ENCODE peak calls at places on chromosomes 5 and 9, in eight cellular contexts. One of them, this sample, is unnamed. For H3K4me1 and H3K36me3, the result is how much of the 10 kb centered on the place peaks cover.

GRCh38 chr5:156913719-156914370 is 49.2 kb downstream of the TIMD4 start:
- DNase-seq in CD4-positive, CD25-positive, alpha-beta regulatory T cell: peak
- DNase-seq in transverse colon: peak
- DNase-seq in iPS DF 6.9: peak
- DNase-seq in mesenchymal stem cell: no peak
- DNase-seq in tibial artery: no peak
- DNase-seq in uterus: no peak
- DNase-seq in K562: no peak
- DNase-seq in this sample: no peak

GRCh38 chr9:69421908-69422801 is 97.1 kb downstream of the ENTREP1 start:
- DNase-seq in mesenchymal stem cell: peak
- DNase-seq in tibial artery: peak
- DNase-seq in CD4-positive, CD25-positive, alpha-beta regulatory T cell: peak
- DNase-seq in transverse colon: peak
- DNase-seq in uterus: peak
- DNase-seq in iPS DF 6.9: peak
- DNase-seq in K562: peak
- DNase-seq in this sample: peak

GRCh38 chr9:105712773-105713172 is 18.4 kb downstream of the TMEM38B start:
- DNase-seq in iPS DF 6.9: no peak
- DNase-seq in tibial artery: no peak
- DNase-seq in uterus: no peak
- DNase-seq in K562: no peak
- DNase-seq in transverse colon: no peak
- DNase-seq in mesenchymal stem cell: no peak
- DNase-seq in CD4-positive, CD25-positive, alpha-beta regulatory T cell: no peak
- DNase-seq in this sample: no peak

GRCh38 chr5:112848116-112848811 is 12.8 kb upstream of the SRP19 start:
- DNase-seq in CD4-positive, CD25-positive, alpha-beta regulatory T cell: peak
- DNase-seq in tibial artery: no peak
- DNase-seq in uterus: no peak
- DNase-seq in transverse colon: no peak
- DNase-seq in mesenchymal stem cell: peak
- DNase-seq in K562: peak
- DNase-seq in iPS DF 6.9: peak
- DNase-seq in this sample: no peak

GRCh38 chr9:35407846-35408245 is 82.1 kb upstream of the RUSC2 start:
- DNase-seq in K562: no peak
- DNase-seq in transverse colon: no peak
- DNase-seq in uterus: no peak
- DNase-seq in CD4-positive, CD25-positive, alpha-beta regulatory T cell: no peak
- DNase-seq in mesenchymal stem cell: no peak
- DNase-seq in iPS DF 6.9: no peak
- DNase-seq in tibial artery: no peak
- DNase-seq in this sample: no peak

GRCh38 chr5:52024363-52024762 is 641.1 kb downstream of the ISL1 start:
- DNase-seq in mesenchymal stem cell: peak
- DNase-seq in uterus: no peak
- DNase-seq in iPS DF 6.9: no peak
- DNase-seq in CD4-positive, CD25-positive, alpha-beta regulatory T cell: no peak
- DNase-seq in K562: no peak
- DNase-seq in transverse colon: no peak
- DNase-seq in tibial artery: no peak
- DNase-seq in this sample: no peak

GRCh38 chr9:132673355-132673754 is 3.1 kb downstream of the GTF3C4 start:
- DNase-seq in iPS DF 6.9: no peak
- DNase-seq in mesenchymal stem cell: peak
- DNase-seq in tibial artery: no peak
- DNase-seq in K562: peak
- DNase-seq in transverse colon: no peak
- DNase-seq in uterus: no peak
- DNase-seq in CD4-positive, CD25-positive, alpha-beta regulatory T cell: no peak
- DNase-seq in this sample: no peak

GRCh38 chr9:14704281-14704680 is 11.0 kb upstream of the ZDHHC21 start:
- DNase-seq in K562: no peak
- DNase-seq in iPS DF 6.9: no peak
- DNase-seq in uterus: no peak
- DNase-seq in CD4-positive, CD25-positive, alpha-beta regulatory T cell: no peak
- DNase-seq in mesenchymal stem cell: no peak
- DNase-seq in tibial artery: no peak
- DNase-seq in transverse colon: no peak
- DNase-seq in this sample: no peak

GRCh38 chr5:133962801-133963476 is 5.5 kb downstream of the C5orf15 start:
- DNase-seq in uterus: no peak
- DNase-seq in K562: peak
- DNase-seq in iPS DF 6.9: no peak
- DNase-seq in CD4-positive, CD25-positive, alpha-beta regulatory T cell: no peak
- DNase-seq in tibial artery: no peak
- DNase-seq in mesenchymal stem cell: peak
- DNase-seq in transverse colon: no peak
- DNase-seq in this sample: no peak

GRCh38 chr5:20514145-20514544 is 526.1 kb upstream of the CDH18 start:
- DNase-seq in K562: no peak
- DNase-seq in tibial artery: no peak
- DNase-seq in mesenchymal stem cell: no peak
- DNase-seq in CD4-positive, CD25-positive, alpha-beta regulatory T cell: no peak
- DNase-seq in uterus: no peak
- DNase-seq in iPS DF 6.9: no peak
- DNase-seq in transverse colon: no peak
- DNase-seq in this sample: no peak

GRCh38 chr5:134813407-134813806 is 32.4 kb upstream of the C5orf24 start:
- DNase-seq in transverse colon: no peak
- DNase-seq in CD4-positive, CD25-positive, alpha-beta regulatory T cell: no peak
- DNase-seq in tibial artery: no peak
- DNase-seq in iPS DF 6.9: no peak
- DNase-seq in K562: no peak
- DNase-seq in uterus: no peak
- DNase-seq in mesenchymal stem cell: no peak
- DNase-seq in this sample: no peak

DNA sequence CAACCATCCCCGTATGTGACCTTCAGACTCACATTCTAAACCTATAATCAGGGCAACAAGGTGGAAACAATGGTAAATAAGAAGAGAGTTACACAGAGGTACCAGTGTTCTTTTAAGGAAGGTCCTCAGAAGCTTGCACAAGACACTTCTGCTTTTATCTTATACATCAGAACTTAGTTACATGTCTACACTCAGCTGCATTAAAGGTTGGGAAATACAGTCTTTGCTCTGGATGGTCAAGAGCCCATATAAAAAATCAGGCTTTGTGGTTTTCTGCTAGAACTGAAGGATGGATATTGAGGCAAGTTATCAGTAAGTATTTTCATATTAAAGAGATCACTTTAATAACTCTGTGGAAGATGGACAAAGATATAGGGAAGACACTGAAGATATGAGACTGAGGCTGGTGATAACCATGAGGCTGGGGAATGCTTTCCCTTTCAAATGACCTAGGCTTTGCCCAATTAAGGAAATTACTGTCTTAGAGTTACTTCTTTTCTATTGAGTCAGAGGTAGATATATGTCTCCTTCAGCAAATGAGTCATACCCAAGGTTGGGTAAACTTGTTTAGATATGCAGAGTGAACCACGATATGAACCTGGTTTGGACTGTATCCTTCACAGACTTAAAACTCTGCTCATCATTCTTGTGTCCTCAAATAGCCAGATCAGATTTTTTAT is 87.0 kb upstream of the TNC start:
- DNase-seq in iPS DF 6.9: no peak
- DNase-seq in K562: no peak
- DNase-seq in CD4-positive, CD25-positive, alpha-beta regulatory T cell: no peak
- DNase-seq in transverse colon: no peak
- DNase-seq in tibial artery: no peak
- DNase-seq in mesenchymal stem cell: peak
- DNase-seq in uterus: no peak
- DNase-seq in this sample: no peak
- H3K4me3 ChIP-seq in iPS DF 6.9: no peak
- H3K4me3 ChIP-seq in K562: no peak
- H3K4me3 ChIP-seq in CD4-positive, CD25-positive, alpha-beta regulatory T cell: no peak
- H3K4me3 ChIP-seq in transverse colon: no peak
- H3K4me3 ChIP-seq in tibial artery: no peak
- H3K4me3 ChIP-seq in mesenchymal stem cell: no peak
- H3K4me3 ChIP-seq in uterus: no peak
- H3K4me3 ChIP-seq in this sample: no peak

DNA sequence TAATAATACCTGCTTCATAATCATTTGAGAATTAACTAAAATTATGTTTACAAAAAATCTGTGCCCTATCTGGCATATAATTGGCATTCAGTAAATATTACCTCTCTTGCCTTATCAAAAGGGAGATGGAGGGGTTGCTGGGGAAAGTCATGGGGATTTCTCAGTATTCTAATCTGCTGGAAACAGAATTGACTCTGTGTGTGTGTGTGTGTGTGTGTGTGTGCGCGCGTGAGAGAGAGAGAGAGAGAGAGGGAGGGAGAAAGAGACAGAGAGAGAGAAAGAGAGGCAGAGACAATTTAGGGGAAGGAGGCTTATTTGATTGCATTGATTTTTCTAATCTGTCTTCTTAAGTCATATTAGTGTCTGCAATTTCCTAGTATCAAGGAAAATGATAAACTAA is 20.3 kb downstream of the ZNF474 start:
- DNase-seq in transverse colon: no peak
- DNase-seq in mesenchymal stem cell: no peak
- DNase-seq in iPS DF 6.9: no peak
- DNase-seq in uterus: no peak
- DNase-seq in CD4-positive, CD25-positive, alpha-beta regulatory T cell: no peak
- DNase-seq in K562: peak
- DNase-seq in tibial artery: no peak
- DNase-seq in this sample: no peak
- H3K4me1 ChIP-seq in transverse colon: under half
- H3K4me1 ChIP-seq in mesenchymal stem cell: under half
- H3K4me1 ChIP-seq in iPS DF 6.9: under half
- H3K4me1 ChIP-seq in uterus: under half
- H3K4me1 ChIP-seq in CD4-positive, CD25-positive, alpha-beta regulatory T cell: under half
- H3K4me1 ChIP-seq in K562: under half
- H3K4me1 ChIP-seq in tibial artery: under half
- H3K4me1 ChIP-seq in this sample: under half

GRCh38 chr9:124377551-124377950 is 37.7 kb downstream of the PSMB7 start:
- DNase-seq in mesenchymal stem cell: no peak
- DNase-seq in uterus: no peak
- DNase-seq in K562: no peak
- DNase-seq in CD4-positive, CD25-positive, alpha-beta regulatory T cell: no peak
- DNase-seq in iPS DF 6.9: no peak
- DNase-seq in transverse colon: no peak
- DNase-seq in tibial artery: no peak
- DNase-seq in this sample: no peak

GRCh38 chr9:124384210-124384609 is 31.0 kb downstream of the PSMB7 start:
- DNase-seq in mesenchymal stem cell: no peak
- DNase-seq in uterus: no peak
- DNase-seq in CD4-positive, CD25-positive, alpha-beta regulatory T cell: no peak
- DNase-seq in tibial artery: no peak
- DNase-seq in transverse colon: no peak
- DNase-seq in iPS DF 6.9: no peak
- DNase-seq in K562: no peak
- DNase-seq in this sample: no peak

GRCh38 chr9:124377985-124378384 is 37.3 kb downstream of the PSMB7 start:
- DNase-seq in CD4-positive, CD25-positive, alpha-beta regulatory T cell: no peak
- DNase-seq in K562: no peak
- DNase-seq in tibial artery: no peak
- DNase-seq in mesenchymal stem cell: no peak
- DNase-seq in iPS DF 6.9: no peak
- DNase-seq in uterus: no peak
- DNase-seq in transverse colon: no peak
- DNase-seq in this sample: no peak

GRCh38 chr9:124384849-124385248 is 30.4 kb downstream of the PSMB7 start:
- DNase-seq in K562: no peak
- DNase-seq in tibial artery: no peak
- DNase-seq in mesenchymal stem cell: no peak
- DNase-seq in iPS DF 6.9: no peak
- DNase-seq in transverse colon: no peak
- DNase-seq in uterus: no peak
- DNase-seq in CD4-positive, CD25-positive, alpha-beta regulatory T cell: no peak
- DNase-seq in this sample: no peak

DNA sequence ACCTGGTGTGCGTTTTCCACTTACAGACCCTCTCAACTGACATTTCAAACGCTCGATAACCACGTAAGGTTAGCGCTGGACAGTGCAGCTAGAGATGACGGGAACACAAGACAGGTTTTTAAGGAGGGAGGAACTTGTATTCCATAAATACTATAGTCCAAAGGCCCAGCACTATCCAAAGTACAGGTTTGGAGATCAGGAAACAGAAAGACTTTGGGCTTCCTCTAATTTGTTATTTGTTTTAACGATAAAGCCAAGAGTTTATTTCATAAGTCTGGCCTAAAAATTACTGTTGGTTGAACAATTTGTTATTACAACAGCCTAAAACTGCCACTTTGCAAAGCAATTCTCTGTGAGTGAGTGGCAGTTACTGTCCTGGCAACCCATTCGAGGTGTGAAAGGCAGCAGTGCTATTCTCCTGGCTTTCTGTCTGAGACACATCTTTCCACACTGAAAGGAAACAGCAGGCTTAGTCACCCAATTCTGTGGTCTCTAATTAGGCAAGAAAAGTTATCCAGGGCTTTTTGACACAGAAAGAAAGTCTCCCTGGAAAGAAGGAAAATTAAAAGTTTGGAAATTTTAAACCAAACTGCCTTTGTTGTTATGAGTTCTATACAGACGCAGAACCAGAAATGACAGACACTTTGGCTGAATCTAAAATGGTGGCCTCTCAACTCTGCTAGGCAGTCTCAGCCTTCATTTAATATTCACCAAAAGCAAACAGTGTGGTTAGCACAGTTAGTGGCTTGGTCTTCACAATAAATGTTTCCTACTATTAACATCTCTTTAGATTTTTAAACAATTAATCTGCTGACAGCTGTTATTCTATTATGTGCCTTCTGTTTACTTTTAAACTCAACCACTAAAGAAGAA is 33.9 kb downstream of the PSMB7 start:
- DNase-seq in K562: no peak
- DNase-seq in iPS DF 6.9: no peak
- DNase-seq in mesenchymal stem cell: peak
- DNase-seq in uterus: no peak
- DNase-seq in CD4-positive, CD25-positive, alpha-beta regulatory T cell: no peak
- DNase-seq in tibial artery: no peak
- DNase-seq in transverse colon: no peak
- DNase-seq in this sample: no peak
- H3K36me3 ChIP-seq in K562: half or more
- H3K36me3 ChIP-seq in iPS DF 6.9: under half
- H3K36me3 ChIP-seq in mesenchymal stem cell: half or more
- H3K36me3 ChIP-seq in uterus: under half
- H3K36me3 ChIP-seq in CD4-positive, CD25-positive, alpha-beta regulatory T cell: half or more
- H3K36me3 ChIP-seq in tibial artery: under half
- H3K36me3 ChIP-seq in transverse colon: under half
- H3K36me3 ChIP-seq in this sample: under half

DNA sequence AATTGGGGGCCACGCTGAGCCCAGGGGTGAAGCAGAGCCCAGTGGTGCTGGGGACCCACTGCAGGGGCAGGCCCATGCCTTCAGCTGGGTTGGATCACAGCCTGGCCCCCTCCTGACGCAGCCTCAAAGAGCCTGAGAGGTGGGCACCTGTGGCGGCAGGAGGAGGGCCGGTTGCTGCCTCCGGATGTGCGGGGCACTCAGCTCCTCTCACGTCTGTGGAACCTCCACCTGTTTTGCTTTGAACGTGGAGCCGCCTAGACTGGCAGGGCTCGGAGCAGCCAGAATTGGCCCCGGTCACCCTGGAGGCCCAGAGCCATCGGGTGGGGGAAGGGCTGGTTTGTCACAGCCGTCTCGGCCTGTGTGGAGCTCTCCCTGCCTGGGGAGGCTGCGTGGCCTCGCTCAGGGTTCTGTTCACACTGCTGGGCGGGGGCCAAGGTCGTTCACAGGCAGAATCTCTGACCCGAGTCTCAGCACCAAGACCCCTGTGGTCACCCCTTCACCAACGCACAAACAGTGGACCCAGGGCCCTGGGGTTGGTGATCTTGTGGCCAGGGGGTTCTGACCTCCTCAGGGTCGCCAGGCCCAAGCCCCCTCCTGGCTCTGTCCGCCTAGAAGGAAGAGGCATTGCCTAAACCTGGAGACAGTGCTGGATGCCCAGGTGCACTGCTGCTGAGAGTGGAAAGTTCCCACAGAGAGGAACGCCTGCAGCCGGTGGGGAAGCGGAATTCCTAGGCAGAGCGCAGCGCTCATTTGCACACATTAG is 9.2 kb upstream of the SLC9A3 start:
- DNase-seq in tibial artery: no peak
- DNase-seq in K562: no peak
- DNase-seq in uterus: no peak
- DNase-seq in transverse colon: no peak
- DNase-seq in CD4-positive, CD25-positive, alpha-beta regulatory T cell: no peak
- DNase-seq in iPS DF 6.9: no peak
- DNase-seq in mesenchymal stem cell: no peak
- DNase-seq in this sample: no peak
- H3K4me3 ChIP-seq in tibial artery: no peak
- H3K4me3 ChIP-seq in K562: no peak
- H3K4me3 ChIP-seq in uterus: no peak
- H3K4me3 ChIP-seq in transverse colon: no peak
- H3K4me3 ChIP-seq in CD4-positive, CD25-positive, alpha-beta regulatory T cell: no peak
- H3K4me3 ChIP-seq in iPS DF 6.9: no peak
- H3K4me3 ChIP-seq in mesenchymal stem cell: no peak
- H3K4me3 ChIP-seq in this sample: no peak

This sample was measured in heart right ventricle.